ENCODE peak calls at places on chromosomes 2 and 18, in ten cellular contexts. O, G, R, M, P, J, E, K, V and S are unnamed samples.

GRCh38 chr2:128503358-128504241 is 184.9 kb upstream of the HS6ST1 start:
- DNase-seq in O (no peak), G (no peak), R (no peak), M (no peak), P (no peak), J (no peak), E (no peak), K (no peak), V (peak), S (no peak)

GRCh38 chr2:24077535-24077877 is 1.4 kb upstream of the SF3B6 start:
- DNase-seq in O (peak), G (no peak), R (no peak), M (no peak), P (no peak), J (no peak), E (no peak), K (no peak), V (no peak), S (no peak)

GRCh38 chr2:36352024-36352398 is 3.6 kb upstream of the CRIM1 start:
- DNase-seq in O (no peak), G (no peak), R (no peak), M (no peak), P (peak), J (no peak), E (peak), K (no peak), V (no peak), S (no peak)

GRCh38 chr2:232338759-232339106 is 39.8 kb upstream of the ALPP start:
- DNase-seq in O (no peak), G (no peak), R (no peak), M (no peak), P (no peak), J (no peak), E (no peak), K (no peak), V (no peak), S (no peak)

GRCh38 chr2:164917296-164917903 is 37.9 kb downstream of the SLC38A11 start:
- DNase-seq in O (peak), G (no peak), R (no peak), M (no peak), P (peak), J (no peak), E (no peak), K (peak), V (peak), S (no peak)

GRCh38 chr2:203808041-203808750 is 59.4 kb upstream of the CTLA4 start:
- DNase-seq in O (no peak), G (peak), R (no peak), M (no peak), P (no peak), J (peak), E (no peak), K (no peak), V (no peak), S (no peak)

GRCh38 chr2:155141418-155141817 is 442.9 kb downstream of the KCNJ3 start:
- DNase-seq in O (no peak), G (no peak), R (no peak), M (no peak), P (no peak), J (no peak), E (no peak), K (no peak), V (no peak), S (no peak)

GRCh38 chr2:1841461-1841860 is 97.1 kb upstream of the PXDN start:
- DNase-seq in O (no peak), G (no peak), R (no peak), M (no peak), P (no peak), J (no peak), E (no peak), K (no peak), V (no peak), S (no peak)

GRCh38 chr18:59540819-59541218 is 156.4 kb downstream of the CCBE1 start:
- DNase-seq in O (no peak), G (no peak), R (no peak), M (no peak), P (no peak), J (no peak), E (no peak), K (no peak), V (no peak), S (no peak)

GRCh38 chr2:23506460-23507266 is 121.7 kb downstream of the KLHL29 start:
- DNase-seq in O (no peak), G (no peak), R (no peak), M (no peak), P (no peak), J (no peak), E (no peak), K (no peak), V (no peak), S (no peak)

GRCh38 chr2:80303825-80304521 is 579 bp downstream of the LRRTM1 start:
- DNase-seq in O (peak), G (no peak), R (no peak), M (no peak), P (no peak), J (no peak), E (peak), K (no peak), V (no peak), S (no peak)

GRCh38 chr2:54665436-54665856 is 58.0 kb upstream of the EML6 start:
- DNase-seq in O (peak), G (no peak), R (no peak), M (peak), P (peak), J (no peak), E (peak), K (peak), V (peak), S (no peak)

GRCh38 chr2:108701208-108701607 is 18.1 kb upstream of the RANBP2 start:
- DNase-seq in O (no peak), G (no peak), R (no peak), M (no peak), P (no peak), J (no peak), E (no peak), K (no peak), V (no peak), S (no peak)

GRCh38 chr18:78735131-78736014 is 244.2 kb upstream of the SALL3 start:
- DNase-seq in O (no peak), G (no peak), R (no peak), M (no peak), P (no peak), J (no peak), E (no peak), K (no peak), V (peak), S (no peak)

GRCh38 chr2:95231723-95232122 is 24.4 kb downstream of the ZNF892 start:
- DNase-seq in O (peak), G (peak), R (no peak), M (peak), P (peak), J (no peak), E (peak), K (peak), V (peak), S (peak)

GRCh38 chr2:237154050-237154638 is 68.5 kb downstream of the COPS8 start:
- DNase-seq in O (peak), G (no peak), R (peak), M (no peak), P (peak), J (peak), E (peak), K (no peak), V (peak), S (no peak)

GRCh38 chr2:136119717-136120675 is 2.0 kb upstream of the CXCR4 start:
- DNase-seq in O (no peak), G (no peak), R (no peak), M (no peak), P (no peak), J (no peak), E (no peak), K (no peak), V (no peak), S (no peak)

GRCh38 chr18:39487932-39488331 is 1922.3 kb upstream of the CELF4 start:
- DNase-seq in O (no peak), G (no peak), R (no peak), M (no peak), P (no peak), J (no peak), E (no peak), K (no peak), V (no peak), S (no peak)

GRCh38 chr18:32998921-32999320 is 226.1 kb upstream of the KLHL14 start:
- DNase-seq in O (no peak), G (no peak), R (no peak), M (no peak), P (no peak), J (no peak), E (no peak), K (no peak), V (no peak), S (no peak)

GRCh38 chr2:46540496-46541342 is 61.4 kb downstream of the TMEM247 start:
- DNase-seq in O (no peak), G (peak), R (no peak), M (peak), P (peak), J (no peak), E (no peak), K (no peak), V (no peak), S (no peak)

GRCh38 chr2:37873749-37874330 is 51.2 kb upstream of the RMDN2 start:
- DNase-seq in O (no peak), G (no peak), R (no peak), M (no peak), P (no peak), J (no peak), E (no peak), K (no peak), V (no peak), S (no peak)

GRCh38 chr2:147288131-147288530 is 556.7 kb upstream of the ACVR2A start:
- DNase-seq in O (no peak), G (no peak), R (peak), M (no peak), P (no peak), J (no peak), E (no peak), K (no peak), V (no peak), S (no peak)

GRCh38 chr18:25453556-25454269 is 101.7 kb upstream of the ZNF521 start:
- DNase-seq in O (no peak), G (peak), R (no peak), M (no peak), P (no peak), J (peak), E (no peak), K (no peak), V (no peak), S (no peak)

GRCh38 chr2:160859086-160859485 is 301.1 kb upstream of the TANK start:
- DNase-seq in O (no peak), G (no peak), R (no peak), M (no peak), P (peak), J (no peak), E (no peak), K (no peak), V (no peak), S (no peak)

GRCh38 chr2:12824771-12825363 is 108.1 kb downstream of the TRIB2 start:
- DNase-seq in O (no peak), G (no peak), R (no peak), M (no peak), P (no peak), J (no peak), E (no peak), K (peak), V (no peak), S (no peak)

GRCh38 chr2:136282238-136282775 is 164.4 kb upstream of the CXCR4 start:
- DNase-seq in O (no peak), G (no peak), R (no peak), M (no peak), P (no peak), J (no peak), E (no peak), K (no peak), V (no peak), S (no peak)

GRCh38 chr2:112690853-112691390 is 29.9 kb upstream of the NT5DC4 start:
- DNase-seq in O (peak), G (no peak), R (peak), M (no peak), P (peak), J (no peak), E (peak), K (peak), V (peak), S (peak)

GRCh38 chr2:191656389-191656788 is 21.5 kb upstream of the NABP1 start:
- DNase-seq in O (no peak), G (no peak), R (no peak), M (no peak), P (no peak), J (no peak), E (no peak), K (no peak), V (no peak), S (no peak)

GRCh38 chr2:158113896-158114295 is 12.2 kb downstream of the UPP2 start:
- DNase-seq in O (no peak), G (no peak), R (no peak), M (no peak), P (no peak), J (no peak), E (no peak), K (no peak), V (no peak), S (no peak)
- TF ChIP-seq CTCF in O (no peak), G (no peak), R (no peak), M (no peak), P (no peak), J (no peak), E (no peak), K (no peak), V (no peak), S (no peak)

GRCh38 chr2:241508240-241508509 is 209 bp downstream of the STK25 start:
- DNase-seq in O (no peak), G (no peak), R (peak), M (no peak), P (no peak), J (no peak), E (peak), K (no peak), V (no peak), S (peak)

GRCh38 chr2:241506793-241507429 is 1.5 kb downstream of the STK25 start:
- DNase-seq in O (peak), G (no peak), R (no peak), M (no peak), P (no peak), J (no peak), E (no peak), K (no peak), V (no peak), S (no peak)

GRCh38 chr2:241509408-241509784 is 1.0 kb upstream of the STK25 start:
- DNase-seq in O (no peak), G (no peak), R (no peak), M (no peak), P (no peak), J (no peak), E (no peak), K (no peak), V (no peak), S (no peak)

GRCh38 chr2:241508510-241509407 is at the start of gene STK25:
- DNase-seq in O (peak), G (peak), R (peak), M (peak), P (peak), J (peak), E (peak), K (peak), V (peak), S (peak)

GRCh38 chr2:241507430-241508239 is 749 bp downstream of the STK25 start:
- DNase-seq in O (peak), G (no peak), R (no peak), M (no peak), P (peak), J (no peak), E (peak), K (no peak), V (peak), S (peak)
- TF ChIP-seq CTCF in O (peak), G (peak), R (no peak), M (no peak), P (no peak), J (peak), E (peak), K (no peak), V (no peak), S (no peak)

DNA sequence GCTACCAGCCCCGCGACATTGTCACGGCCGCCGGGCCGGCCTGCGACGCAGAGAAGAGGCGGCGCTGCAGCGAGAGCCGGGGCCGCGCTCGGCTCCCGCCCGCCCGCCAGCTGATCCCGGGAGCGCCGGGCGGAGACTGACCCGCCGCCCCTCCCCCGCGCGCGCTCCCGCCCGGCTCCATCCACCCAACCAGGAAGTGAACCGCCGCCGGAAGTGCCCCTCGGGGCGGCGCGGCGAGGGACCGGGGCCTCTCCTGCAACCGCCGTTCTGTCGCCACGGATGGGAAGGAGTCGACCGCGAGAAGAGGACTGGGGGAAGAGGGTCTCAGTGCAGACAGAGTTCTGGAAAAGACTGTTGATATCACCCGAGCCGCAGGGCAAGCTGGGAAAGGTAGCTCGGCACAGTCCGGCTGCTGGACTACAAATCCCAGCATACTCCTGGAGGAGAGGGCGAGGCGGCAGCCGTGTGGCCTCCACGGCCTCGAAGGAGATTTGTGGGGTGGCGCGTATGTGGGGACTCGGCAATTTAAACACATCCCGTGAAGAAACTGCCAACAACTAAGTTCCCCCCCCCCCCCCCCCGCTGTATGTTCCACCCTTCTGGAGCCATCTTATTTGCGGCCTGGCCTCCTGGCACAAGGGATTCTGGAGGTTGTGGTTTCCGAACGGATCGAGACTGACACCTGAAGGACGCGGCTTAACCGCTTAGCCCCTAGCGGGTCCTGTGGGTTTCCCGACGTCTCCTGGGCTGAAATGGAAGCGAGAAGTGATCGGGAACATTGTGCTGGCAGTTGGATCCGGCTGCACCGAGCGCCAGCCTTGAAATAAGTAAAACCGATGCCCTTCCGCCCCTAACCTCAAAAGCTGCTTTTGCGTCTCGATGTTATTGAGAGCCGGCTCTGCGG is at the start of gene AAK1:
- DNase-seq in O (peak), G (peak), R (peak), M (peak), P (peak), J (peak), E (peak), K (peak), V (peak), S (peak)
- TF ChIP-seq CTCF in O (no peak), G (no peak), R (no peak), M (no peak), P (peak), J (no peak), E (no peak), K (no peak), V (no peak), S (no peak)

DNA sequence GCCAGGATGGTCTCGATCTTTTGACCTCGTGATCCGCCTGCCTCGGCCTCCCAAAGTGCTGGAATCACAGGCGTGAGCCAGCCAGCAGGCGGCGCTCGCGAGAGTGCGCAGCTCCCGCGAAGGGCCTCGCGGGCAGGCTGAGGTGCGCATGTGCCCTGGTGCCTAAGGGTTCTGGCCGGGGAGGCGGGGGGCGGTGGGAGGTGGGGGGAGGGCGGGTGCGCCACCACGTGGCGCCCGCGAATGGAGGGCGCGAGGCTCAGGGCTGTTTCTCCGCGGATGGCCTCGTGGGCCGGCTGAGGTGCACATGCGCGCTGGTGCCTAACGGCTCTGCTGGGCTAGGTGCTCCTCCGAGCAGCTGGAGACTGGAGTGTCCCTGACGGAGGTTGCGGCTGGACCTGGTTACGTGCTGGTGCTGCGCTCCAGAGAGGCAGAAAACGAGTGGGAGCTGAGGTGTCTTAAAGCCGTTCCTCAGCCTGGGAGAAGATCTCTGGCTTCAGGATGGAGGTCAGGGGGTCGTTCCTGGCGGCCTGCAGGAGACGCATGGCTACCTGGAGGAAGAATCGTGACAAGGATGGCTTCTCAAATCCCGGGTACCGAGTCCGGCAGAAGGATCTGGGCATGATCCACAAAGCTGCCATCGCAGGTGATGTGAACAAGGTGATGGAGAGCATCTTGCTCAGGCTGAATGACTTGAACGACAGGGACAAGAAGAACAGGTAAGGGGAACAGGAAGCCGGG is at the start of gene ANKRD62:
- DNase-seq in O (no peak), G (no peak), R (no peak), M (no peak), P (no peak), J (no peak), E (no peak), K (no peak), V (no peak), S (no peak)
- TF ChIP-seq CTCF in O (no peak), G (no peak), R (no peak), M (no peak), P (no peak), J (no peak), E (no peak), K (no peak), V (no peak), S (no peak)